ENCODE peak calls at places on chromosomes 16 and 17, in nine cellular contexts. H, O, Y, E, I, G, R, D and X are unnamed samples.

GRCh38 chr17:43070257-43070656 is 45.2 kb downstream of the RND2 start:
- DNase-seq in R (no peak), Y (no peak), O (no peak), H (no peak), D (no peak), E (no peak), I (no peak), G (no peak), X (no peak)

GRCh38 chr17:78572277-78573205 is 4.7 kb downstream of the DNAH17 start:
- DNase-seq in Y (no peak), G (no peak), H (no peak), I (no peak), R (no peak), O (no peak), D (peak; percentile 73), E (no peak), X (no peak)

GRCh38 chr17:35460354-35460851 is 11.8 kb upstream of the SLFN13 start:
- DNase-seq in O (peak; percentile 19), H (peak; percentile 35), D (peak; percentile 98), G (peak; percentile 35), Y (no peak), R (peak; percentile 87), I (no peak), E (peak; percentile 25), X (no peak)

GRCh38 chr16:49620158-49620867 is 235.6 kb downstream of the ZNF423 start:
- DNase-seq in H (peak; percentile 93), R (peak; percentile 91), D (peak; percentile 24), I (no peak), Y (no peak), O (no peak), E (peak; percentile 84), G (no peak), X (peak; percentile 37)

GRCh38 chr17:47877368-47878034 is 18.5 kb upstream of the SP2 start:
- DNase-seq in O (no peak), G (no peak), D (no peak), I (no peak), R (no peak), E (no peak), H (no peak), Y (no peak), X (no peak)

GRCh38 chr17:41301916-41302901 is at the start of gene KRTAP29-1:
- DNase-seq in H (peak; percentile 84), O (no peak), D (no peak), E (peak; percentile 61), G (no peak), Y (no peak), I (no peak), R (no peak), X (no peak)

GRCh38 chr17:63961355-63962207 is 11.1 kb downstream of the SCN4A start:
- DNase-seq in E (peak; percentile 56), R (peak; percentile 95), Y (peak; percentile 81), O (peak; percentile 72), H (peak; percentile 63), D (peak; percentile 100), G (peak; percentile 11), I (no peak), X (peak; percentile 59)

GRCh38 chr16:1363501-1364041 is 11.8 kb downstream of the GNPTG start:
- DNase-seq in O (peak; percentile 77), E (peak; percentile 52), Y (peak; percentile 56), D (peak; percentile 81), H (peak; percentile 63), G (peak; percentile 44), R (no peak), I (no peak), X (no peak)

GRCh38 chr17:55601874-55602364 is 90.7 kb upstream of the SMIM36 start:
- DNase-seq in Y (peak; percentile 14), G (peak; percentile 27), D (peak; percentile 76), I (no peak), O (peak; percentile 33), H (no peak), E (no peak), R (no peak), X (no peak)

GRCh38 chr17:12927541-12928425 is 90.0 kb downstream of the ELAC2 start:
- DNase-seq in R (no peak), E (peak; percentile 20), D (no peak), G (no peak), O (peak; percentile 10), H (peak; percentile 52), Y (no peak), I (no peak), X (no peak)

GRCh38 chr17:27323538-27324212 is 29.8 kb downstream of the WSB1 start:
- DNase-seq in H (peak; percentile 91), I (peak; percentile 67), E (peak; percentile 80), R (peak; percentile 96), G (peak; percentile 39), D (peak; percentile 67), Y (no peak), O (no peak), X (no peak)

GRCh38 chr16:73205153-73205549 is 157.2 kb upstream of the ZFHX3 start:
- DNase-seq in E (no peak), I (no peak), Y (no peak), D (no peak), R (no peak), G (no peak), H (no peak), O (no peak), X (no peak)

GRCh38 chr16:318628-319027 is 33.9 kb downstream of the AXIN1 start:
- DNase-seq in I (no peak), D (peak; percentile 85), R (no peak), G (no peak), H (no peak), E (no peak), Y (peak; percentile 15), O (peak; percentile 41), X (no peak)

GRCh38 chr17:74821655-74822328 is 37.9 kb downstream of the GRIN2C start:
- DNase-seq in O (no peak), E (no peak), H (no peak), Y (no peak), G (no peak), I (no peak), R (no peak), D (no peak), X (no peak)

GRCh38 chr16:22333457-22333994 is 36.3 kb downstream of the POLR3E start:
- DNase-seq in H (no peak), R (peak; percentile 74), Y (no peak), E (no peak), D (no peak), I (no peak), O (no peak), G (no peak), X (no peak)

GRCh38 chr16:59341368-59341767 is 607.3 kb upstream of the GOT2 start:
- DNase-seq in G (no peak), O (no peak), E (no peak), R (no peak), D (no peak), H (no peak), Y (no peak), I (no peak), X (no peak)

GRCh38 chr16:81466351-81466960 is 21.8 kb downstream of the CMIP start:
- DNase-seq in I (no peak), D (no peak), H (no peak), G (no peak), O (no peak), E (peak; percentile 10), R (no peak), Y (no peak), X (no peak)

GRCh38 chr16:471353-472198 is 46.1 kb downstream of the RAB11FIP3 start:
- DNase-seq in Y (peak; percentile 53), H (no peak), E (peak; percentile 25), D (peak; percentile 87), G (peak; percentile 73), O (no peak), I (no peak), R (no peak), X (no peak)

GRCh38 chr17:51764387-51764971 is 394.0 kb downstream of the CA10 start:
- DNase-seq in Y (peak; percentile 45), D (peak; percentile 87), H (no peak), O (peak; percentile 65), I (peak; percentile 21), G (peak; percentile 58), R (no peak), E (no peak), X (no peak)

GRCh38 chr16:24639769-24640168 is 89.7 kb upstream of the TNRC6A start:
- DNase-seq in G (no peak), D (no peak), H (no peak), I (no peak), E (no peak), R (no peak), O (no peak), Y (no peak), X (no peak)
- TF ChIP-seq CTCF in G (no peak), D (no peak), H (no peak), I (no peak), E (no peak), R (no peak), O (no peak), Y (no peak), X (no peak)

DNA sequence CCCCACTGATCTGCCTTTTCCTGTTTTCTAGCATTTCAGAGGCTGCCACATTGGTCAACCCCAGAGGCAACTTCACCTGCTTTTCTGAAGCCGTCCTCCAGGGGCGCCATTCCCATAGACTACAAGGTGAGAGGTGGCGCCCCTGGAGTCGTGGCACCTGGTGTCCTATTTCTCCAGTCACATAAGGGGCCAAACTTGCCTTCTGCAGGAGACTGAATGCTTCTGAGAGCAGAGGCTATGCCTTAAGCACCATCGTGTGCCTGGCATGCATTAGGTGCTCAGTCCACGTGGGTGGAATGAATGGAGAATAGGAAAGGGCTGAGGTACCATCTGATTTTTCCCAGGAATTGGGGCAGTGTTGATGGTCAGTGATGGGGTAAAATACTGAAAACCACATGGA is 164.8 kb downstream of the HAPSTR1 start:
- DNase-seq in D (peak; percentile 85), I (no peak), G (no peak), Y (peak; percentile 46), E (peak; percentile 13), O (peak; percentile 75), R (no peak), H (no peak), X (no peak)
- TF ChIP-seq CTCF in D (peak; percentile 94), I (peak; percentile 57), G (peak; percentile 42), Y (peak; percentile 65), E (peak; percentile 57), O (peak; percentile 87), R (no peak), H (peak; percentile 53), X (no peak)

DNA sequence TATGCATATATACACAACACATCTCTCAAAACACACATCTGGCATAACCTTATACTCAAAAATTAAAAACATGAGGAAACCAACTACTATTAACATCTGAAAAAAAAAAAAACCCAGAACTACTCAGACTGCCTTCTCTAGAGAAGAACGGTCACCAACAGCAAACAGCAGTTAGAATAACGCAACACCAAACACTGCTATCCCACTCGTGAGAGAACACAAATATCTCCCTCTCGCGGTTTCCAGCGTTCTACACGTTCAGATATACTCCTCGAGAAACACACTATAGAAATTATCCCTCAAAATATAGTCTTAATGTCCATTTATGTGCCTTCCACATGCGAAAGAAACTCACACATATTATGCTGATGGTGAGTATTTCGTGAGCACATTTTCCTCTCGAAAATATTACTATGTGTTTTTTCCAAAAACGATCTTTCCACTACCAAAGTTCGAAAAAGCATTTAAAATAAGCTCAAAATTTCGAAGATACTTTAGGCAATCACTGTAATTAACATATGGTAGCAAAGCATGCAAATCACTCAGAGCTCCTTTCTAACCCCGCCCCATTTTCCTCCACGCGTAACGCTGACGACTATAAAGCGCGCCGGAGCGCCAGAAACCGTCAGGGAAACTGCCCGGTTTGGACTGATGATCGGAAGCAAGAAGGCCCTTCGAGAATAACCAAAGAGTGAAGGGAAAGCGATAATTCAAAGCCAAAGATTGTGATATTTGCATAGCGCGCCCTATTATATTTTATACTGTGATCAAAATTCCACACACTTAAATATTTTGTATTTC is 60.1 kb downstream of the TEX14 start:
- DNase-seq in D (peak; percentile 97), R (peak; percentile 99), G (peak; percentile 95), O (peak; percentile 92), H (peak; percentile 95), I (peak; percentile 99), E (peak; percentile 92), Y (peak; percentile 87), X (peak; percentile 81)
- TF ChIP-seq CTCF in D (no peak), R (no peak), G (peak; percentile 43), O (no peak), H (peak; percentile 22), I (peak; percentile 16), E (peak; percentile 48), Y (peak; percentile 53), X (no peak)

GRCh38 chr16:53421248-53421647 is 13.0 kb upstream of the RBL2 start:
- DNase-seq in I (no peak), H (no peak), O (no peak), E (no peak), R (no peak), D (no peak), Y (no peak), G (no peak), X (no peak)
- TF ChIP-seq CTCF in I (peak; percentile 6), H (no peak), O (no peak), E (no peak), R (no peak), D (peak; percentile 31), Y (no peak), G (peak; percentile 5), X (no peak)